ENCODE peak calls at places on chromosome 22, in nine cellular contexts. Y, F, S, C, K, M, X, O and D are unnamed samples.

GRCh38 chr22:19764636-19765476 is 4.3 kb downstream of the TBX1 start:
- DNase-seq in Y (no peak), F (no peak), S (no peak), C (no peak), K (no peak), M (no peak), X (no peak), O (no peak), D (no peak)

GRCh38 chr22:29788339-29789279 is 21.4 kb downstream of the UQCR10 start:
- DNase-seq in Y (no peak), F (no peak), S (no peak), C (no peak), K (no peak), M (no peak), X (no peak), O (no peak), D (no peak)

GRCh38 chr22:22110548-22111266 is 128.1 kb upstream of the TOP3B start:
- DNase-seq in Y (peak), F (no peak), S (peak), C (no peak), K (peak), M (peak), X (peak), O (peak), D (peak)

GRCh38 chr22:32501797-32502290 is 27.2 kb downstream of the FBXO7 start:
- DNase-seq in Y (no peak), F (no peak), S (no peak), C (no peak), K (no peak), M (peak), X (no peak), O (no peak), D (no peak)

GRCh38 chr22:43136801-43137200 is 6.4 kb downstream of the MCAT start:
- DNase-seq in Y (no peak), F (no peak), S (no peak), C (no peak), K (no peak), M (no peak), X (no peak), O (no peak), D (no peak)

GRCh38 chr22:45240810-45241631 is at the start of gene KIAA0930:
- DNase-seq in Y (peak), F (no peak), S (peak), C (peak), K (peak), M (peak), X (peak), O (peak), D (peak)

GRCh38 chr22:50085211-50085999 is at the start of gene MLC1:
- DNase-seq in Y (no peak), F (no peak), S (no peak), C (no peak), K (peak), M (peak), X (no peak), O (no peak), D (no peak)

GRCh38 chr22:33022231-33022630 is 36.0 kb downstream of the SYN3 start:
- DNase-seq in Y (no peak), F (no peak), S (no peak), C (no peak), K (no peak), M (no peak), X (no peak), O (no peak), D (no peak)

GRCh38 chr22:45314789-45315188 is 5.1 kb downstream of the FAM118A start:
- DNase-seq in Y (no peak), F (no peak), S (no peak), C (no peak), K (no peak), M (no peak), X (no peak), O (no peak), D (no peak)

GRCh38 chr22:26452236-26453016 is 23.4 kb downstream of the ASPHD2 start:
- DNase-seq in Y (no peak), F (no peak), S (no peak), C (no peak), K (no peak), M (no peak), X (no peak), O (no peak), D (no peak)